ENCODE peak calls at places on chromosomes 12 and 14, in four cellular contexts. One of them, this sample, is unnamed.

GRCh38 chr14:50082784-50083466 is 33.4 kb downstream of the VCPKMT start:
- DNase-seq in kidney: no peak
- DNase-seq in posterior vena cava: no peak
- DNase-seq in PC-3: no peak
- DNase-seq in this sample: no peak

GRCh38 chr12:66804555-66804954 is 125.7 kb upstream of the GRIP1 start:
- DNase-seq in kidney: no peak
- DNase-seq in posterior vena cava: no peak
- DNase-seq in PC-3: no peak
- DNase-seq in this sample: no peak

GRCh38 chr12:130948751-130949150 is 5.0 kb upstream of the ADGRD1 start:
- DNase-seq in kidney: no peak
- DNase-seq in PC-3: no peak
- DNase-seq in posterior vena cava: no peak
- DNase-seq in this sample: no peak

GRCh38 chr12:58540480-58541299 is 379.6 kb downstream of the LRIG3 start:
- DNase-seq in posterior vena cava: peak
- DNase-seq in PC-3: peak
- DNase-seq in kidney: peak
- DNase-seq in this sample: peak

GRCh38 chr12:52415870-52416750 is 10.0 kb upstream of the KRT82 start:
- DNase-seq in kidney: no peak
- DNase-seq in PC-3: peak
- DNase-seq in posterior vena cava: no peak
- DNase-seq in this sample: peak

GRCh38 chr12:91346827-91347226 is 164.2 kb upstream of the DCN start:
- DNase-seq in PC-3: no peak
- DNase-seq in kidney: no peak
- DNase-seq in posterior vena cava: no peak
- DNase-seq in this sample: no peak

GRCh38 chr12:130831876-130832405 is 7.1 kb downstream of the STX2 start:
- DNase-seq in PC-3: no peak
- DNase-seq in kidney: no peak
- DNase-seq in posterior vena cava: peak
- DNase-seq in this sample: no peak

GRCh38 chr12:104727866-104728449 is 230.1 kb downstream of the SLC41A2 start:
- DNase-seq in PC-3: no peak
- DNase-seq in kidney: no peak
- DNase-seq in posterior vena cava: no peak
- DNase-seq in this sample: no peak

GRCh38 chr14:104035300-104035699 is 50.2 kb upstream of the ASPG start:
- DNase-seq in kidney: no peak
- DNase-seq in posterior vena cava: no peak
- DNase-seq in PC-3: no peak
- DNase-seq in this sample: no peak

GRCh38 chr12:91023326-91024004 is 18.7 kb upstream of the EPYC start:
- DNase-seq in kidney: no peak
- DNase-seq in PC-3: peak
- DNase-seq in posterior vena cava: no peak
- DNase-seq in this sample: peak

GRCh38 chr12:32918890-32919791 is 22.6 kb upstream of the PKP2 start:
- DNase-seq in PC-3: peak
- DNase-seq in posterior vena cava: no peak
- DNase-seq in kidney: no peak
- DNase-seq in this sample: peak

GRCh38 chr12:49777800-49778748 is 36.7 kb downstream of the TMBIM6 start:
- DNase-seq in kidney: peak
- DNase-seq in PC-3: peak
- DNase-seq in posterior vena cava: peak
- DNase-seq in this sample: no peak

GRCh38 chr14:65027127-65027799 is 40.6 kb downstream of the FNTB start:
- DNase-seq in posterior vena cava: no peak
- DNase-seq in PC-3: peak
- DNase-seq in kidney: no peak
- DNase-seq in this sample: no peak

GRCh38 chr12:132904718-132905328 is 17.4 kb upstream of the CHFR start:
- DNase-seq in kidney: peak
- DNase-seq in posterior vena cava: peak
- DNase-seq in PC-3: peak
- DNase-seq in this sample: no peak